ENCODE peak calls at places on chromosome 12, in seven cellular contexts. R, O, Z, U, J, P and F are unnamed samples.

GRCh38 chr12:4909734-4910501 is at the start of gene KCNA1:
- DNase-seq in U (peak), P (no peak), J (no peak), Z (no peak), O (no peak), R (peak), F (no peak)

GRCh38 chr12:76547526-76547925 is 12.0 kb downstream of the OSBPL8 start:
- DNase-seq in U (no peak), R (no peak), Z (no peak), O (no peak), J (no peak), P (no peak), F (no peak)

GRCh38 chr12:104168596-104168995 is 30.6 kb upstream of the NFYB start:
- DNase-seq in P (no peak), Z (no peak), U (no peak), J (no peak), O (no peak), R (no peak), F (no peak)

GRCh38 chr12:15796493-15797141 is 7.4 kb upstream of the EPS8 start:
- DNase-seq in Z (no peak), R (no peak), O (peak), P (no peak), J (no peak), U (no peak), F (no peak)

GRCh38 chr12:12788675-12789368 is 3.4 kb downstream of the APOLD1 start:
- DNase-seq in O (peak), U (peak), Z (peak), R (peak), J (no peak), P (peak), F (no peak)

GRCh38 chr12:23561536-23561935 is 387.9 kb downstream of the SOX5 start:
- DNase-seq in Z (no peak), U (no peak), P (no peak), J (no peak), O (no peak), R (no peak), F (no peak)

GRCh38 chr12:130617219-130617618 is 98.9 kb downstream of the RIMBP2 start:
- DNase-seq in P (no peak), J (no peak), U (no peak), O (no peak), R (no peak), Z (no peak), F (no peak)

GRCh38 chr12:76685246-76685678 is 78.7 kb upstream of the ZDHHC17 start:
- DNase-seq in O (no peak), R (peak), U (no peak), P (no peak), J (no peak), Z (no peak), F (no peak)

GRCh38 chr12:114479831-114480230 is 73.9 kb upstream of the TBX5 start:
- DNase-seq in J (no peak), R (peak), Z (no peak), U (no peak), O (no peak), P (no peak), F (no peak)

GRCh38 chr12:2382391-2383155 is 329.8 kb downstream of the CACNA1C start:
- DNase-seq in J (no peak), P (no peak), R (peak), Z (no peak), O (no peak), U (no peak), F (peak)

GRCh38 chr12:93006655-93007208 is 77.6 kb upstream of the EEA1 start:
- DNase-seq in J (no peak), U (no peak), R (no peak), Z (no peak), P (no peak), O (no peak), F (no peak)

GRCh38 chr12:108773798-108774788 is 42.8 kb upstream of the CORO1C start:
- DNase-seq in R (peak), P (peak), Z (peak), J (no peak), U (no peak), O (peak), F (peak)

GRCh38 chr12:42564540-42564939 is 25.0 kb downstream of the PRICKLE1 start:
- DNase-seq in R (no peak), J (no peak), Z (no peak), P (no peak), O (no peak), U (no peak), F (no peak)